ENCODE peak calls at places on chromosome 11, in five cellular contexts. L, K, A, Y and H are unnamed samples.

GRCh38 chr11:128246364-128247234 is 340.8 kb downstream of the ETS1 start:
- DNase-seq in L (no peak), K (no peak), A (peak; percentile 76), Y (no peak), H (peak; percentile 39)

GRCh38 chr11:134554106-134554505 is 142.1 kb upstream of the B3GAT1 start:
- DNase-seq in L (no peak), K (no peak), A (no peak), Y (no peak), H (no peak)

GRCh38 chr11:128884703-128885338 is 6.3 kb upstream of the KCNJ5 start:
- DNase-seq in L (peak; percentile 80), K (no peak), A (peak; percentile 76), Y (no peak), H (peak; percentile 81)

GRCh38 chr11:134258577-134258976 is 5.2 kb downstream of the ACAD8 start:
- DNase-seq in L (no peak), K (no peak), A (no peak), Y (no peak), H (no peak)

GRCh38 chr11:4181780-4182721 is 87.5 kb downstream of the RRM1 start:
- DNase-seq in L (peak; percentile 54), K (peak; percentile 81), A (peak; percentile 52), Y (peak; percentile 68), H (peak; percentile 25)

GRCh38 chr11:35763772-35764171 is 101.2 kb downstream of the TRIM44 start:
- DNase-seq in L (no peak), K (no peak), A (no peak), Y (no peak), H (no peak)

GRCh38 chr11:117725048-117725734 is 71.8 kb downstream of the DSCAML1 start:
- DNase-seq in L (no peak), K (peak; percentile 25), A (no peak), Y (no peak), H (no peak)

GRCh38 chr11:44634401-44635281 is 69.2 kb downstream of the CD82 start:
- DNase-seq in L (peak; percentile 75), K (peak; percentile 76), A (peak; percentile 86), Y (peak; percentile 82), H (peak; percentile 69)

GRCh38 chr11:122791836-122792235 is 46.5 kb upstream of the CRTAM start:
- DNase-seq in L (no peak), K (no peak), A (peak; percentile 71), Y (no peak), H (no peak)

GRCh38 chr11:34348919-34349318 is 8.9 kb downstream of the ABTB2 start:
- DNase-seq in L (no peak), K (no peak), A (peak; percentile 47), Y (no peak), H (peak; percentile 76)

GRCh38 chr11:119743041-119743440 is 14.0 kb upstream of the NECTIN1 start:
- DNase-seq in L (no peak), K (peak; percentile 51), A (no peak), Y (no peak), H (no peak)

GRCh38 chr11:69310934-69311766 is 17.2 kb downstream of the MYEOV start:
- DNase-seq in L (no peak), K (no peak), A (no peak), Y (no peak), H (no peak)

GRCh38 chr11:67418476-67419281 is 3.2 kb downstream of the CARNS1 start:
- DNase-seq in L (no peak), K (peak; percentile 93), A (no peak), Y (peak; percentile 80), H (no peak)

GRCh38 chr11:8652140-8652539 is 30.3 kb downstream of the TRIM66 start:
- DNase-seq in L (no peak), K (no peak), A (peak; percentile 88), Y (no peak), H (peak; percentile 18)

GRCh38 chr11:65429069-65429681 is 6.6 kb downstream of the NEAT1 start:
- DNase-seq in L (peak; percentile 70), K (no peak), A (peak; percentile 81), Y (no peak), H (no peak)

GRCh38 chr11:47756208-47756607 is 10.9 kb downstream of the FNBP4 start:
- DNase-seq in L (no peak), K (no peak), A (no peak), Y (no peak), H (no peak)

GRCh38 chr11:131692151-131692550 is 321.7 kb downstream of the NTM start:
- DNase-seq in L (no peak), K (no peak), A (no peak), Y (no peak), H (no peak)

GRCh38 chr11:130071211-130071712 is 1.6 kb downstream of the APLP2 start:
- DNase-seq in L (peak; percentile 66), K (no peak), A (peak; percentile 40), Y (no peak), H (no peak)

GRCh38 chr11:129119036-129119435 is 73.1 kb downstream of the ARHGAP32 start:
- DNase-seq in L (no peak), K (no peak), A (no peak), Y (no peak), H (no peak)

GRCh38 chr11:9089061-9089460 is 2.3 kb downstream of the SCUBE2 start:
- DNase-seq in L (no peak), K (no peak), A (no peak), Y (no peak), H (no peak)

GRCh38 chr11:120969993-120970392 is 53.9 kb upstream of the TBCEL start:
- DNase-seq in L (no peak), K (no peak), A (no peak), Y (no peak), H (no peak)

GRCh38 chr11:79062814-79063762 is 377.7 kb downstream of the TENM4 start:
- DNase-seq in L (peak; percentile 46), K (no peak), A (no peak), Y (no peak), H (peak; percentile 45)

GRCh38 chr11:128890543-128891409 is at the start of gene KCNJ5:
- DNase-seq in L (no peak), K (no peak), A (no peak), Y (peak; percentile 56), H (peak; percentile 48)

GRCh38 chr11:10309163-10310093 is 4.6 kb downstream of the ADM start:
- DNase-seq in L (peak; percentile 67), K (peak; percentile 75), A (peak; percentile 83), Y (peak; percentile 70), H (no peak)

GRCh38 chr11:13333456-13333957 is 55.9 kb downstream of the BMAL1 start:
- DNase-seq in L (no peak), K (no peak), A (no peak), Y (no peak), H (no peak)

GRCh38 chr11:15507592-15507991 is 392.9 kb downstream of the INSC start:
- DNase-seq in L (no peak), K (no peak), A (peak; percentile 12), Y (no peak), H (peak; percentile 47)

GRCh38 chr11:92735039-92735438 is 234.4 kb upstream of the MTNR1B start:
- DNase-seq in L (no peak), K (no peak), A (no peak), Y (no peak), H (peak; percentile 46)
- TF ChIP-seq CTCF in L (no peak), K (no peak), A (peak; percentile 34), Y (peak; percentile 11), H (peak; percentile 58)

GRCh38 chr11:59205664-59206063 is 7.1 kb downstream of the MPEG1 start:
- DNase-seq in L (no peak), K (no peak), A (no peak), Y (no peak), H (no peak)

GRCh38 chr11:59212222-59212621 is 505 bp downstream of the MPEG1 start:
- DNase-seq in L (no peak), K (no peak), A (no peak), Y (no peak), H (no peak)

GRCh38 chr11:59206635-59207034 is 6.1 kb downstream of the MPEG1 start:
- DNase-seq in L (peak; percentile 41), K (no peak), A (peak; percentile 38), Y (peak; percentile 60), H (peak; percentile 68)

GRCh38 chr11:59207988-59208432 is 4.7 kb downstream of the MPEG1 start:
- DNase-seq in L (peak; percentile 41), K (no peak), A (peak; percentile 72), Y (peak; percentile 43), H (peak; percentile 67)

DNA sequence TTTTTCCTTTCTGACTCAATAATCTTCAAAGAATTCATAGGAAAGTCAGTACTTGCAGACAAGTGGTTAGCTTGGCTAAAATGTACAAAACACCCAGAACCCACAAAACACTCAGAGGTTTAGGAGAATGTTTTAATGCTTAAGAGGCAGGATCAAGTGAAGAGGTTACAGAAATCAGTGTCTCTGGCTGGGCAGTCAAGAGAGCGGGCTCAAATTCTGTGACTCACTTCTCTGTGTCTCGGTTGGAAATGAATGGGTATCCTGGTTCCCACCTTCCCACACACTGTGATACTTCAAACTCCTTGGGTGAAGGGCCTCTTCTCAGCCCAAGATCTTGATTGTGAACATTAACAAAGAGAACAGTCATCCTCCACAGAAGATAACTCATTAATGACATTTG is 3.8 kb downstream of the MPEG1 start:
- DNase-seq in L (no peak), K (no peak), A (no peak), Y (no peak), H (no peak)
- H3K4me3 ChIP-seq in L (no peak overlapping the region), K (peak overlapping the region; percentile 53), A (no peak overlapping the region), Y (no peak overlapping the region), H (no peak overlapping the region)

GRCh38 chr11:102398297-102398696 is 51.3 kb downstream of the BIRC2 start:
- DNase-seq in L (no peak), K (no peak), A (no peak), Y (no peak), H (no peak)

GRCh38 chr11:102400603-102401002 is 52.0 kb downstream of the TMEM123 start:
- DNase-seq in L (no peak), K (no peak), A (no peak), Y (no peak), H (no peak)

GRCh38 chr11:102401905-102402304 is 50.7 kb downstream of the TMEM123 start:
- DNase-seq in L (no peak), K (no peak), A (no peak), Y (no peak), H (no peak)

GRCh38 chr11:102396708-102397563 is 49.9 kb downstream of the BIRC2 start:
- DNase-seq in L (no peak), K (no peak), A (peak; percentile 9), Y (no peak), H (no peak)

DNA sequence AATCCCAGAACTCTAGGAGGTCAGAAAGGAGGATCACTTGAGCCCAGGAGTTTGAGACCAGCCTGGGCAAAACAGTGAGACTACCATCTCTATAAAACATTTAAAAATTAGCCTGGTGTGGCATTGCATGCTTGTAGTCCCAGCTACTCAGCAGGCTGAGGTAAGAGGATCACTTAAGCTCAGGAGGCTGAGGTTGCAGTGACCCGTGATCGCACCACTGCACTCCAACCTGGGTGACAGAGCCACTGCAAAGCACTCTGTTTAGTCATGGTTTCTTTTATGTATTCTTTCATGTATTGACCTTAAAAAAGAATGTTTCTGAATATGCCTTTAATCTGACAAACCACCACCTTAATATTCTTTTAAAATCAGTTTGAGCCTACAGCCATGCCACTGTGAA is 52.2 kb downstream of the BIRC2 start:
- DNase-seq in L (no peak), K (no peak), A (no peak), Y (no peak), H (no peak)
- H3K36me3 ChIP-seq in L (peaks cover 6% of the 10 kb centered on the region), K (peaks cover 41% of the 10 kb centered on the region), A (peaks cover 5% of the 10 kb centered on the region), Y (no peaks in the 10 kb centered on the region), H (peaks cover 60% of the 10 kb centered on the region)

DNA sequence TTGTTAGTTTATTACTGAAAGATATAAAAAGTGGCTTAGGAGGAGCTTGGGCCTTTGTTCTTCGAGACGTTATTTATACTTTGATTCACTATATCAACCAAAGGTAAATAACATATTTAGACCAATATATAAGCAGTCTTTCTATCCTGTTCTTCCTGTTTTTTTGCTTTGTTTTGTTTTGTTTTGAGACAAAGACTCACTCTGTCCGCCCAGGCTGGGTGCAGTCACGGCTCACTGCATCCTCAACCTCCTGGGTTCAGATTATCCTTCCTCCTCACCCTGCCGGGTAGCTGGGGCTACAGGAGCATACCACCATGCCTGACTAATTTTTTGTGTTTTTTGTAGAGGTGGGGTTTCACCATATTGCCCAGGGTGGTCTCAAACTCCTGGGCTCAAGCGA is 66.8 kb downstream of the ATM start:
- DNase-seq in L (no peak), K (peak; percentile 66), A (no peak), Y (no peak), H (no peak)
- TF ChIP-seq CTCF in L (no peak), K (no peak), A (no peak), Y (no peak), H (no peak)